ENCODE peak calls at places on chromosomes 12 and 14, in five cellular contexts. One of them, this sample, is unnamed.

GRCh38 chr12:125983094-125983783 is 918.0 kb downstream of the AACS start:
- DNase-seq in prostate gland: peak
- DNase-seq in ovary: peak
- DNase-seq in IMR-90: no peak
- DNase-seq in lower leg skin: no peak
- DNase-seq in this sample: no peak

GRCh38 chr12:22518067-22518719 is 26.1 kb downstream of the C2CD5 start:
- DNase-seq in prostate gland: no peak
- DNase-seq in ovary: no peak
- DNase-seq in IMR-90: peak
- DNase-seq in lower leg skin: peak
- DNase-seq in this sample: peak

GRCh38 chr14:34301107-34301734 is 160.8 kb downstream of the SPTSSA start:
- DNase-seq in prostate gland: no peak
- DNase-seq in ovary: no peak
- DNase-seq in IMR-90: peak
- DNase-seq in lower leg skin: no peak
- DNase-seq in this sample: no peak

GRCh38 chr12:131642101-131642540 is 68.8 kb upstream of the SFSWAP start:
- DNase-seq in prostate gland: no peak
- DNase-seq in ovary: no peak
- DNase-seq in IMR-90: no peak
- DNase-seq in lower leg skin: no peak
- DNase-seq in this sample: no peak

GRCh38 chr12:57637364-57637763 is 4.4 kb upstream of the B4GALNT1 start:
- DNase-seq in prostate gland: no peak
- DNase-seq in ovary: no peak
- DNase-seq in IMR-90: no peak
- DNase-seq in lower leg skin: no peak
- DNase-seq in this sample: no peak

GRCh38 chr14:71143391-71144290 is 236.4 kb downstream of the PCNX1 start:
- DNase-seq in prostate gland: no peak
- DNase-seq in ovary: no peak
- DNase-seq in IMR-90: peak
- DNase-seq in lower leg skin: no peak
- DNase-seq in this sample: peak

GRCh38 chr14:28653521-28653920 is 113.1 kb upstream of the FOXG1 start:
- DNase-seq in prostate gland: no peak
- DNase-seq in ovary: no peak
- DNase-seq in IMR-90: peak
- DNase-seq in lower leg skin: no peak
- DNase-seq in this sample: no peak

GRCh38 chr12:85036241-85036707 is at the start of the genes LRRIQ1 and TSPAN19:
- DNase-seq in prostate gland: peak
- DNase-seq in ovary: peak
- DNase-seq in IMR-90: peak
- DNase-seq in lower leg skin: peak
- DNase-seq in this sample: peak

GRCh38 chr14:88706425-88706824 is 86.3 kb downstream of the EML5 start:
- DNase-seq in prostate gland: no peak
- DNase-seq in ovary: no peak
- DNase-seq in IMR-90: peak
- DNase-seq in lower leg skin: no peak
- DNase-seq in this sample: no peak

GRCh38 chr14:90831821-90832220 is 15.6 kb upstream of the TTC7B start:
- DNase-seq in prostate gland: no peak
- DNase-seq in ovary: peak
- DNase-seq in IMR-90: no peak
- DNase-seq in lower leg skin: no peak
- DNase-seq in this sample: no peak

GRCh38 chr14:90829677-90830076 is 13.4 kb upstream of the TTC7B start:
- DNase-seq in prostate gland: no peak
- DNase-seq in ovary: peak
- DNase-seq in IMR-90: no peak
- DNase-seq in lower leg skin: no peak
- DNase-seq in this sample: no peak

GRCh38 chr14:90830931-90831701 is 14.9 kb upstream of the TTC7B start:
- DNase-seq in prostate gland: no peak
- DNase-seq in ovary: peak
- DNase-seq in IMR-90: no peak
- DNase-seq in lower leg skin: no peak
- DNase-seq in this sample: no peak

GRCh38 chr14:90828642-90829487 is 12.6 kb upstream of the TTC7B start:
- DNase-seq in prostate gland: no peak
- DNase-seq in ovary: peak
- DNase-seq in IMR-90: no peak
- DNase-seq in lower leg skin: no peak
- DNase-seq in this sample: peak

GRCh38 chr14:90827919-90828610 is 11.8 kb upstream of the TTC7B start:
- DNase-seq in prostate gland: peak
- DNase-seq in ovary: peak
- DNase-seq in IMR-90: peak
- DNase-seq in lower leg skin: peak
- DNase-seq in this sample: peak
- TF ChIP-seq POLR2A in prostate gland: peak
- TF ChIP-seq POLR2A in ovary: peak
- TF ChIP-seq POLR2A in IMR-90: no peak
- TF ChIP-seq POLR2A in lower leg skin: no peak
- TF ChIP-seq POLR2A in this sample: no peak

GRCh38 chr14:75752907-75753594 is 92.0 kb downstream of the TTLL5 start:
- DNase-seq in prostate gland: no peak
- DNase-seq in ovary: no peak
- DNase-seq in IMR-90: peak
- DNase-seq in lower leg skin: no peak
- DNase-seq in this sample: no peak

GRCh38 chr14:75751291-75751690 is 90.2 kb downstream of the TTLL5 start:
- DNase-seq in prostate gland: no peak
- DNase-seq in ovary: no peak
- DNase-seq in IMR-90: peak
- DNase-seq in lower leg skin: no peak
- DNase-seq in this sample: no peak

GRCh38 chr14:75752086-75752485 is 91.0 kb downstream of the TTLL5 start:
- DNase-seq in prostate gland: no peak
- DNase-seq in ovary: no peak
- DNase-seq in IMR-90: no peak
- DNase-seq in lower leg skin: no peak
- DNase-seq in this sample: no peak

GRCh38 chr14:75757644-75758402 is 96.8 kb downstream of the TTLL5 start:
- DNase-seq in prostate gland: no peak
- DNase-seq in ovary: no peak
- DNase-seq in IMR-90: no peak
- DNase-seq in lower leg skin: no peak
- DNase-seq in this sample: no peak

GRCh38 chr14:75753696-75754095 is 92.7 kb downstream of the TTLL5 start:
- DNase-seq in prostate gland: no peak
- DNase-seq in ovary: no peak
- DNase-seq in IMR-90: no peak
- DNase-seq in lower leg skin: no peak
- DNase-seq in this sample: no peak
- TF ChIP-seq POLR2A in prostate gland: no peak
- TF ChIP-seq POLR2A in ovary: no peak
- TF ChIP-seq POLR2A in IMR-90: no peak
- TF ChIP-seq POLR2A in lower leg skin: no peak
- TF ChIP-seq POLR2A in this sample: no peak

GRCh38 chr14:21244546-21244945 is 24.7 kb downstream of the HNRNPC start:
- DNase-seq in prostate gland: no peak
- DNase-seq in ovary: no peak
- DNase-seq in IMR-90: no peak
- DNase-seq in lower leg skin: no peak
- DNase-seq in this sample: no peak
- TF ChIP-seq POLR2A in prostate gland: no peak
- TF ChIP-seq POLR2A in ovary: no peak
- TF ChIP-seq POLR2A in IMR-90: no peak
- TF ChIP-seq POLR2A in lower leg skin: no peak
- TF ChIP-seq POLR2A in this sample: no peak

DNA sequence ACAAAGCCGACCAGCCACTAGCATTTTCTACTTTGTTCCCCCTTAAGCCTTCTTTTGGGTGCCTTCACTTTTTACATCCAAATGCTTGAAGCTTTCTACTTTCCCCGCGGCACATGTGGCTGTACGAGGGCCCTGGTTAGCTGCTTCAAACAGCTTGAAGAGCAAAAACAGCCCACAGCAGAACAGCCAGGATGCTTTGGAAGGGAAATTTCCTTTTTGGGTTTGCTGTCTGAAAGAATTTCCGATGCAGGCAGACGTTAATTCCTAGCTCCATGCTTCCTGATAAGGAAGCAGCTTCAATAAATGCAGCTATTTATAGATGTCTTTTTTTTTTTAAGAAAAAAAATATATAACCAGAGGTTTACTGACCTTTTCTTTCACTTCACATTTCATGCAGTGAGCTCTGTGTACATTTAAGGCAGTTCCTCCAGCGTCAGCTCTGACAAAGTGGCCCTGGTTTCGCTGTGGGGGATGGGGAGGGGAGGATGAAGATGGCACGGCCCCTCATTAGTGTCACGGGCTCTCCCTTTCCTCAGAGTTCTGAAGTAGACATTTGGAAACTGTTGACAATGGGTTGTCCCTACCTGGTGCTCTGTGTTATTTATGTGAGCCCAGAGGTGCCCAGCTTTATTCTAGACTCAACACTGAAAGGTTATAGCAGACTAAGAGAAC is 109.5 kb downstream of the ETV6 start:
- DNase-seq in prostate gland: no peak
- DNase-seq in ovary: peak
- DNase-seq in IMR-90: peak
- DNase-seq in lower leg skin: no peak
- DNase-seq in this sample: no peak
- TF ChIP-seq POLR2A in prostate gland: no peak
- TF ChIP-seq POLR2A in ovary: no peak
- TF ChIP-seq POLR2A in IMR-90: no peak
- TF ChIP-seq POLR2A in lower leg skin: no peak
- TF ChIP-seq POLR2A in this sample: no peak

GRCh38 chr14:24212924-24213865 is at the start of gene CHMP4A:
- DNase-seq in prostate gland: peak
- DNase-seq in ovary: peak
- DNase-seq in IMR-90: peak
- DNase-seq in lower leg skin: peak
- DNase-seq in this sample: peak

GRCh38 chr14:24216345-24216699 is 456 bp upstream of the MDP1 start:
- DNase-seq in prostate gland: no peak
- DNase-seq in ovary: no peak
- DNase-seq in IMR-90: no peak
- DNase-seq in lower leg skin: no peak
- DNase-seq in this sample: no peak

GRCh38 chr14:24219080-24219479 is 3.2 kb upstream of the MDP1 start:
- DNase-seq in prostate gland: no peak
- DNase-seq in ovary: no peak
- DNase-seq in IMR-90: no peak
- DNase-seq in lower leg skin: no peak
- DNase-seq in this sample: no peak

GRCh38 chr14:24213866-24214652 is 771 bp upstream of the CHMP4A start:
- DNase-seq in prostate gland: no peak
- DNase-seq in ovary: no peak
- DNase-seq in IMR-90: no peak
- DNase-seq in lower leg skin: no peak
- DNase-seq in this sample: no peak

GRCh38 chr14:24215495-24216344 is at the start of gene MDP1:
- DNase-seq in prostate gland: peak
- DNase-seq in ovary: peak
- DNase-seq in IMR-90: peak
- DNase-seq in lower leg skin: peak
- DNase-seq in this sample: peak
- TF ChIP-seq POLR2A in prostate gland: peak
- TF ChIP-seq POLR2A in ovary: peak
- TF ChIP-seq POLR2A in IMR-90: peak
- TF ChIP-seq POLR2A in lower leg skin: no peak
- TF ChIP-seq POLR2A in this sample: peak

DNA sequence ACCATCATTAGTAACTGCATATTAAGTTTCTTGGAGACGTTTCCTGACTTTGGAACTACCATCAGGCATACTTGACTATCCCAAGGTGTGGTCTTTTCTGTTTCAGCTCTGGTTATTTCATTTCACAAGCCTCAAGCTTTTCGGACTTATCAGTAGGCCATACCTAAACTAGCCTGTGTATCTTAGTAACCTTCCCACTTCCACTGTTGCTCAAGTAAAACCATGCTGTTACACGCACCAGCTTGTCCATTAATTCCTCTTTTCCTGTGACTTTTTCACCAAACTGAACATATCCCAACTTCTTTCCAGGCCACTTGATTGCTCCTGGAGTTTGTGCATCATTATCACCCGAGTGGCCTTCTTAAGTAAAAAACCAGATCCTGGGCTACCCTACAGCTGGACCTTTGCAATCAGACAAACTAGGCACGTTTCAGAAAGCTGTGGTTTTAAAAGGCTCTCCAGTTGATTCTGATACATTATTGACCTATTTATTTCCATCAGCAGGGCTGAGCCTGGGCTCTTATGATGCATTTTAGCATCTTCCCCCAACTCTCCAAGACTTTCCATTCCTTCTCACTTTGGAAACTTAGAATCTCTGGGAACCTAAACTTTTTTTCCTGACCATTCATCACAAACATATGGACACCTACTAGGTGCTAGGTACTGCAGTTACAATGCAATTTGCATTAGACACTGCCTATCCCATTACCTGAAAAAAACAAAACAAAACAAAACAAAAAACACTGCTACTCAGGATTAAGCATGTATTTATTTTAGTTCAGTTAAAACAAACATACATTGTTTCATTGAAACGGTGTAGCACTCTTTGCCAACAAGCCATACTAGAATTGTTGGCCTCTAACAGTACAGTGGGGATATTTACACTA is 14.9 kb downstream of the SLC38A2 start:
- DNase-seq in prostate gland: no peak
- DNase-seq in ovary: no peak
- DNase-seq in IMR-90: peak
- DNase-seq in lower leg skin: no peak
- DNase-seq in this sample: no peak
- TF ChIP-seq POLR2A in prostate gland: no peak
- TF ChIP-seq POLR2A in ovary: no peak
- TF ChIP-seq POLR2A in IMR-90: peak
- TF ChIP-seq POLR2A in lower leg skin: no peak
- TF ChIP-seq POLR2A in this sample: peak

GRCh38 chr12:2958432-2959193 is 584 bp upstream of the TEAD4 start:
- DNase-seq in prostate gland: peak
- DNase-seq in ovary: peak
- DNase-seq in IMR-90: peak
- DNase-seq in lower leg skin: no peak
- DNase-seq in this sample: no peak
- TF ChIP-seq POLR2A in prostate gland: no peak
- TF ChIP-seq POLR2A in ovary: no peak
- TF ChIP-seq POLR2A in IMR-90: peak
- TF ChIP-seq POLR2A in lower leg skin: no peak
- TF ChIP-seq POLR2A in this sample: no peak

DNA sequence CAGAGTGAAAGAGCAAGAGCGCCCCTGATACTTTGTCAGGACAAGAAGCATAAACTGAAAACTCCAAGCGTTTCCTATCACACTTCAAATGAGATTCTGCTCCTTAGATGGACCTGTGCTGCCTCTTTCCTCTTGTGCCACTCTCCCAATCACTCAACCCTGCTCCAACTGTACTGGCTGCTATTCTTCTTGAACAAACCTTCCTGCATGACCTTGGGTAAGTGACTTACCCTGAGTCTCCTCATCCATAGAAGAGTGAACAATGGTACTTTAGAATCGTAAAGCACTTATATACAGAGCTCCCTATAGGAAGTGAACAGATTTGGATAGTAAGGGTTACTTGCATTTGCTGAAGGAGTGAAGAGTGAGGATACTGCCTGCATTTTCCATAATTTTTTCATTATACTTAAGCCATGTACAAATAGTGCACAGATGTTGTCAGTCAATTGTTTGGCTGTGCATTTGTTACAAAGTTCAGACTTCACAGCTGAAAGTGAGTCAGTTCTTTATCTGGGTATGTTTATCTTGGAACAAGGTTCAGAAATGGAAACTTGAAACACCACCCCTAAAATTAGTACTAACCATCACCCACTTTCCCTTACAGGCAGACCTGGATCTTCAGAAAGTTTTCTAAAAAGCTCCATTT is 10.8 kb downstream of the MTERF2 start:
- DNase-seq in prostate gland: no peak
- DNase-seq in ovary: no peak
- DNase-seq in IMR-90: peak
- DNase-seq in lower leg skin: no peak
- DNase-seq in this sample: no peak
- TF ChIP-seq POLR2A in prostate gland: no peak
- TF ChIP-seq POLR2A in ovary: no peak
- TF ChIP-seq POLR2A in IMR-90: no peak
- TF ChIP-seq POLR2A in lower leg skin: no peak
- TF ChIP-seq POLR2A in this sample: no peak

This sample was measured in adrenal gland.